ENCODE peak calls at places on chromosomes 4 and X, in ten cellular contexts. One of them, this sample, is unnamed.

GRCh38 chr4:121243476-121243875 is 79.4 kb upstream of the TNIP3 start:
- DNase-seq in renal cortical epithelial cell: no peak
- DNase-seq in neuronal stem cell: no peak
- DNase-seq in mucosa of gallbladder: no peak
- DNase-seq in cardiac muscle cell: no peak
- DNase-seq in HCEC 1CT: peak; percentile 1
- DNase-seq in caudate nucleus: no peak
- DNase-seq in activated CD4-positive, alpha-beta T cell treated with anti-CD3 and anti-CD28 coated beads, Interleukin-2, amount 50 U/mL, for 4 hours: peak; percentile 46
- DNase-seq in mesenchymal stem cell: no peak
- DNase-seq in astrocyte: peak; percentile 16
- DNase-seq in this sample: no peak

GRCh38 chrX:133005616-133006015 is 47.2 kb upstream of the HS6ST2 start:
- DNase-seq in renal cortical epithelial cell: no peak
- DNase-seq in neuronal stem cell: no peak
- DNase-seq in mucosa of gallbladder: no peak
- DNase-seq in cardiac muscle cell: peak; percentile 17
- DNase-seq in HCEC 1CT: no peak
- DNase-seq in caudate nucleus: no peak
- DNase-seq in activated CD4-positive, alpha-beta T cell treated with anti-CD3 and anti-CD28 coated beads, Interleukin-2, amount 50 U/mL, for 4 hours: no peak
- DNase-seq in mesenchymal stem cell: no peak
- DNase-seq in astrocyte: no peak
- DNase-seq in this sample: no peak

GRCh38 chrX:38175140-38175539 is 45.5 kb downstream of the SRPX start:
- DNase-seq in renal cortical epithelial cell: peak; percentile 29
- DNase-seq in neuronal stem cell: peak; percentile 41
- DNase-seq in mucosa of gallbladder: peak; percentile 15
- DNase-seq in cardiac muscle cell: peak; percentile 52
- DNase-seq in HCEC 1CT: peak; percentile 1
- DNase-seq in caudate nucleus: peak; percentile 37
- DNase-seq in activated CD4-positive, alpha-beta T cell treated with anti-CD3 and anti-CD28 coated beads, Interleukin-2, amount 50 U/mL, for 4 hours: no peak
- DNase-seq in mesenchymal stem cell: peak; percentile 28
- DNase-seq in astrocyte: peak; percentile 16
- DNase-seq in this sample: peak; percentile 70

GRCh38 chrX:80808160-80808735 is 1.4 kb downstream of the BRWD3 start:
- DNase-seq in renal cortical epithelial cell: peak; percentile 71
- DNase-seq in neuronal stem cell: peak; percentile 51
- DNase-seq in mucosa of gallbladder: peak; percentile 79
- DNase-seq in cardiac muscle cell: peak; percentile 68
- DNase-seq in HCEC 1CT: peak; percentile 57
- DNase-seq in caudate nucleus: peak; percentile 82
- DNase-seq in activated CD4-positive, alpha-beta T cell treated with anti-CD3 and anti-CD28 coated beads, Interleukin-2, amount 50 U/mL, for 4 hours: peak; percentile 64
- DNase-seq in mesenchymal stem cell: peak; percentile 80
- DNase-seq in astrocyte: peak; percentile 55
- DNase-seq in this sample: peak; percentile 72

GRCh38 chr4:89196056-89196674 is 84.8 kb downstream of the TIGD2 start:
- DNase-seq in renal cortical epithelial cell: peak; percentile 59
- DNase-seq in neuronal stem cell: no peak
- DNase-seq in mucosa of gallbladder: no peak
- DNase-seq in cardiac muscle cell: no peak
- DNase-seq in HCEC 1CT: no peak
- DNase-seq in caudate nucleus: no peak
- DNase-seq in activated CD4-positive, alpha-beta T cell treated with anti-CD3 and anti-CD28 coated beads, Interleukin-2, amount 50 U/mL, for 4 hours: no peak
- DNase-seq in mesenchymal stem cell: peak; percentile 32
- DNase-seq in astrocyte: no peak
- DNase-seq in this sample: peak; percentile 9

GRCh38 chr4:173505924-173506779 is 23.9 kb downstream of the HAND2 start:
- DNase-seq in renal cortical epithelial cell: no peak
- DNase-seq in neuronal stem cell: no peak
- DNase-seq in mucosa of gallbladder: no peak
- DNase-seq in cardiac muscle cell: peak; percentile 77
- DNase-seq in HCEC 1CT: peak; percentile 35
- DNase-seq in caudate nucleus: peak; percentile 10
- DNase-seq in activated CD4-positive, alpha-beta T cell treated with anti-CD3 and anti-CD28 coated beads, Interleukin-2, amount 50 U/mL, for 4 hours: no peak
- DNase-seq in mesenchymal stem cell: peak; percentile 77
- DNase-seq in astrocyte: no peak
- DNase-seq in this sample: peak; percentile 61

GRCh38 chr4:139559692-139560091 is 3.7 kb upstream of the SETD7 start:
- DNase-seq in renal cortical epithelial cell: no peak
- DNase-seq in neuronal stem cell: no peak
- DNase-seq in mucosa of gallbladder: no peak
- DNase-seq in cardiac muscle cell: peak; percentile 55
- DNase-seq in HCEC 1CT: no peak
- DNase-seq in caudate nucleus: no peak
- DNase-seq in activated CD4-positive, alpha-beta T cell treated with anti-CD3 and anti-CD28 coated beads, Interleukin-2, amount 50 U/mL, for 4 hours: no peak
- DNase-seq in mesenchymal stem cell: peak; percentile 37
- DNase-seq in astrocyte: no peak
- DNase-seq in this sample: no peak

GRCh38 chrX:50157545-50158125 is 43.2 kb downstream of the AKAP4 start:
- DNase-seq in renal cortical epithelial cell: no peak
- DNase-seq in neuronal stem cell: no peak
- DNase-seq in mucosa of gallbladder: no peak
- DNase-seq in cardiac muscle cell: no peak
- DNase-seq in HCEC 1CT: no peak
- DNase-seq in caudate nucleus: no peak
- DNase-seq in activated CD4-positive, alpha-beta T cell treated with anti-CD3 and anti-CD28 coated beads, Interleukin-2, amount 50 U/mL, for 4 hours: no peak
- DNase-seq in mesenchymal stem cell: peak; percentile 37
- DNase-seq in astrocyte: no peak
- DNase-seq in this sample: no peak

GRCh38 chr4:39933689-39934590 is 43.8 kb downstream of the PDS5A start:
- DNase-seq in renal cortical epithelial cell: no peak
- DNase-seq in neuronal stem cell: no peak
- DNase-seq in mucosa of gallbladder: no peak
- DNase-seq in cardiac muscle cell: peak; percentile 21
- DNase-seq in HCEC 1CT: no peak
- DNase-seq in caudate nucleus: no peak
- DNase-seq in activated CD4-positive, alpha-beta T cell treated with anti-CD3 and anti-CD28 coated beads, Interleukin-2, amount 50 U/mL, for 4 hours: no peak
- DNase-seq in mesenchymal stem cell: peak; percentile 44
- DNase-seq in astrocyte: peak; percentile 82
- DNase-seq in this sample: peak; percentile 37

GRCh38 chr4:38154681-38155588 is 194.7 kb downstream of the PTTG2 start:
- DNase-seq in renal cortical epithelial cell: peak; percentile 82
- DNase-seq in neuronal stem cell: no peak
- DNase-seq in mucosa of gallbladder: no peak
- DNase-seq in cardiac muscle cell: no peak
- DNase-seq in HCEC 1CT: no peak
- DNase-seq in caudate nucleus: no peak
- DNase-seq in activated CD4-positive, alpha-beta T cell treated with anti-CD3 and anti-CD28 coated beads, Interleukin-2, amount 50 U/mL, for 4 hours: no peak
- DNase-seq in mesenchymal stem cell: no peak
- DNase-seq in astrocyte: no peak
- DNase-seq in this sample: no peak

GRCh38 chr4:120691106-120691505 is 231.4 kb downstream of the PRDM5 start:
- DNase-seq in renal cortical epithelial cell: peak; percentile 31
- DNase-seq in neuronal stem cell: no peak
- DNase-seq in mucosa of gallbladder: no peak
- DNase-seq in cardiac muscle cell: no peak
- DNase-seq in HCEC 1CT: no peak
- DNase-seq in caudate nucleus: no peak
- DNase-seq in activated CD4-positive, alpha-beta T cell treated with anti-CD3 and anti-CD28 coated beads, Interleukin-2, amount 50 U/mL, for 4 hours: no peak
- DNase-seq in mesenchymal stem cell: no peak
- DNase-seq in astrocyte: peak; percentile 65
- DNase-seq in this sample: peak; percentile 22

GRCh38 chr4:92198711-92199110 is 105.1 kb upstream of the GRID2 start:
- DNase-seq in renal cortical epithelial cell: no peak
- DNase-seq in neuronal stem cell: no peak
- DNase-seq in mucosa of gallbladder: no peak
- DNase-seq in cardiac muscle cell: no peak
- DNase-seq in HCEC 1CT: peak; percentile 76
- DNase-seq in caudate nucleus: no peak
- DNase-seq in activated CD4-positive, alpha-beta T cell treated with anti-CD3 and anti-CD28 coated beads, Interleukin-2, amount 50 U/mL, for 4 hours: no peak
- DNase-seq in mesenchymal stem cell: peak; percentile 0
- DNase-seq in astrocyte: peak; percentile 56
- DNase-seq in this sample: no peak

GRCh38 chrX:15269618-15270521 is at the start of gene ASB9:
- DNase-seq in renal cortical epithelial cell: peak; percentile 94
- DNase-seq in neuronal stem cell: no peak
- DNase-seq in mucosa of gallbladder: peak; percentile 55
- DNase-seq in cardiac muscle cell: peak; percentile 15
- DNase-seq in HCEC 1CT: peak; percentile 1
- DNase-seq in caudate nucleus: no peak
- DNase-seq in activated CD4-positive, alpha-beta T cell treated with anti-CD3 and anti-CD28 coated beads, Interleukin-2, amount 50 U/mL, for 4 hours: no peak
- DNase-seq in mesenchymal stem cell: peak; percentile 62
- DNase-seq in astrocyte: peak; percentile 9
- DNase-seq in this sample: peak; percentile 96

GRCh38 chr4:119040711-119041185 is 94.9 kb upstream of the MYOZ2 start:
- DNase-seq in renal cortical epithelial cell: peak; percentile 84
- DNase-seq in neuronal stem cell: no peak
- DNase-seq in mucosa of gallbladder: no peak
- DNase-seq in cardiac muscle cell: no peak
- DNase-seq in HCEC 1CT: peak; percentile 81
- DNase-seq in caudate nucleus: no peak
- DNase-seq in activated CD4-positive, alpha-beta T cell treated with anti-CD3 and anti-CD28 coated beads, Interleukin-2, amount 50 U/mL, for 4 hours: no peak
- DNase-seq in mesenchymal stem cell: peak; percentile 85
- DNase-seq in astrocyte: peak; percentile 93
- DNase-seq in this sample: peak; percentile 74

GRCh38 chr4:113686950-113687718 is 74.4 kb downstream of the CAMK2D start:
- DNase-seq in renal cortical epithelial cell: no peak
- DNase-seq in neuronal stem cell: no peak
- DNase-seq in mucosa of gallbladder: no peak
- DNase-seq in cardiac muscle cell: no peak
- DNase-seq in HCEC 1CT: no peak
- DNase-seq in caudate nucleus: no peak
- DNase-seq in activated CD4-positive, alpha-beta T cell treated with anti-CD3 and anti-CD28 coated beads, Interleukin-2, amount 50 U/mL, for 4 hours: no peak
- DNase-seq in mesenchymal stem cell: no peak
- DNase-seq in astrocyte: peak; percentile 88
- DNase-seq in this sample: peak; percentile 20

GRCh38 chr4:182831376-182831775 is 85.8 kb downstream of the DCTD start:
- DNase-seq in renal cortical epithelial cell: no peak
- DNase-seq in neuronal stem cell: no peak
- DNase-seq in mucosa of gallbladder: no peak
- DNase-seq in cardiac muscle cell: no peak
- DNase-seq in HCEC 1CT: no peak
- DNase-seq in caudate nucleus: no peak
- DNase-seq in activated CD4-positive, alpha-beta T cell treated with anti-CD3 and anti-CD28 coated beads, Interleukin-2, amount 50 U/mL, for 4 hours: no peak
- DNase-seq in mesenchymal stem cell: no peak
- DNase-seq in astrocyte: no peak
- DNase-seq in this sample: no peak